ENCODE peak calls at places on chromosomes 4 and X, in nine cellular contexts. J is cardiac fibroblast, E is cardiac muscle cell, M is fibroblast of pulmonary artery, X is left ventricle myocardium inferior, B is prostate gland, A is IMR-90, D is heart right ventricle, V is lower leg skin. I is an unnamed sample.

GRCh38 chr4:5798447-5798846 is 87.4 kb downstream of the EVC start:
- DNase-seq in J (peak), A (no peak), V (no peak), E (peak), B (no peak), D (peak), X (peak), M (no peak), I (no peak)

GRCh38 chr4:89197920-89198319 is 86.6 kb downstream of the TIGD2 start:
- DNase-seq in J (no peak), B (no peak), V (no peak), E (no peak), X (no peak), M (no peak), A (no peak), D (no peak), I (no peak)

GRCh38 chr4:89134775-89135319 is 23.5 kb downstream of the TIGD2 start:
- DNase-seq in A (peak), V (no peak), B (no peak), D (peak), M (peak), J (peak), E (peak), X (no peak), I (peak)

GRCh38 chr4:138639018-138639876 is 376.3 kb upstream of the NOCT start:
- DNase-seq in J (peak), X (no peak), D (no peak), V (no peak), A (peak), E (peak), M (peak), B (no peak), I (no peak)

GRCh38 chr4:78569291-78569821 is 17.8 kb downstream of the ANXA3 start:
- DNase-seq in D (no peak), X (no peak), A (peak), J (peak), V (no peak), B (no peak), E (peak), M (peak), I (peak)

GRCh38 chrX:36445576-36445975 is 526.0 kb downstream of the CFAP47 start:
- DNase-seq in V (no peak), X (no peak), M (no peak), D (no peak), B (no peak), A (no peak), J (no peak), E (no peak), I (no peak)

GRCh38 chr4:4502694-4503311 is 39.0 kb downstream of the STX18 start:
- DNase-seq in B (no peak), V (no peak), E (peak), X (no peak), M (peak), J (peak), A (peak), D (no peak), I (peak)

GRCh38 chr4:184096561-184097239 is 121.0 kb downstream of the ENPP6 start:
- DNase-seq in J (no peak), A (peak), B (no peak), D (no peak), M (no peak), V (no peak), X (no peak), E (peak), I (peak)

GRCh38 chr4:96009720-96010119 is 169.8 kb downstream of the PDHA2 start:
- DNase-seq in X (no peak), D (no peak), J (peak), M (peak), E (peak), B (no peak), V (no peak), A (no peak), I (peak)

GRCh38 chr4:114271031-114271430 is 291.6 kb upstream of the ARSJ start:
- DNase-seq in X (no peak), E (no peak), B (no peak), M (no peak), V (no peak), A (no peak), D (no peak), J (no peak), I (no peak)
- H3K4me3 ChIP-seq in X (no peak), E (no peak), B (no peak), M (no peak), V (no peak), A (no peak), D (no peak), J (no peak), I (no peak)

GRCh38 chrX:106168107-106168506 is at the start of gene PWWP3B:
- DNase-seq in A (no peak), D (peak), J (peak), X (peak), V (no peak), E (peak), M (peak), B (peak), I (peak)

GRCh38 chrX:106171293-106171692 is 3.2 kb downstream of the PWWP3B start:
- DNase-seq in E (no peak), J (no peak), M (no peak), V (no peak), X (no peak), D (no peak), A (no peak), B (no peak), I (no peak)

GRCh38 chrX:106170318-106170717 is 2.2 kb downstream of the PWWP3B start:
- DNase-seq in X (no peak), E (peak), M (peak), A (no peak), B (no peak), V (no peak), D (no peak), J (peak), I (peak)
- TF ChIP-seq CTCF in X (peak), E (peak), M (peak), A (peak), B (peak), V (no peak), D (peak), J (peak), I (peak)

DNA sequence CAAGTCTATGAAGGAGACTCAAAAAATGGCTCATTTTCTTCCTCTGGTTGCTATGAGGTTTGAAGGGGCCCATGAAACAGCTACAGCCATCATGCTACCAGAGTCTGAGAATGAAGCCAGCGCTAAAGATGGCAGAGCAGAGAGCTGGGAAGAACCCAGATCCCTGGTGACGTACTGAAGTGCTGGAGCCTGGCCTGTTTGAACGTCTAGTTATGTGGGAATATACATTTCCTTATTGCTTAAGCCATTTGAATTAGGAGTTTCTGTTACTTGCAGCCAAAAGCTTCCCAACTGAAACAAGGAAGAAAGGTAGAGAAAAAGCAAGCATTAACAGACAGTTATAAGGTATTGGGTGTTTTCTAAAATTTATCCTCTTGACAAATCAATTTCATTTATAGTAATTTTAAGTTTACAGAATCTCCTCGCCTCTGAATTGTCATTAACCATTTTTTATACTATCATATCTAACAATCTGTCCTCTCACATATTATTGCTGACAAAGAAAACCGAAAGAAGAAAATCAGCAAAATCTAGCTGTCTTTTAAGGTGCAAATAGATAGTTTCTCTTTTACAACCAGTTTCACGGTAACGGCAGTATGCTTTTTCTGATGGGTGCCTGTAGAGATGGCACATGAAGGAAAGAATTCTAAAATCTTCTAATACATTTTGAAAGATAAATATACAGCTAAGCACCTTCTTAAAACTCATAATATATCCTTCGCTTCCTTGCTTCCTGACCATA is 8.9 kb upstream of the COQ2 start:
- DNase-seq in X (no peak), B (no peak), A (no peak), M (no peak), D (no peak), V (no peak), J (no peak), E (no peak), I (no peak)
- H3K4me3 ChIP-seq in X (no peak), B (no peak), A (no peak), M (no peak), D (no peak), V (no peak), J (no peak), E (no peak), I (no peak)

DNA sequence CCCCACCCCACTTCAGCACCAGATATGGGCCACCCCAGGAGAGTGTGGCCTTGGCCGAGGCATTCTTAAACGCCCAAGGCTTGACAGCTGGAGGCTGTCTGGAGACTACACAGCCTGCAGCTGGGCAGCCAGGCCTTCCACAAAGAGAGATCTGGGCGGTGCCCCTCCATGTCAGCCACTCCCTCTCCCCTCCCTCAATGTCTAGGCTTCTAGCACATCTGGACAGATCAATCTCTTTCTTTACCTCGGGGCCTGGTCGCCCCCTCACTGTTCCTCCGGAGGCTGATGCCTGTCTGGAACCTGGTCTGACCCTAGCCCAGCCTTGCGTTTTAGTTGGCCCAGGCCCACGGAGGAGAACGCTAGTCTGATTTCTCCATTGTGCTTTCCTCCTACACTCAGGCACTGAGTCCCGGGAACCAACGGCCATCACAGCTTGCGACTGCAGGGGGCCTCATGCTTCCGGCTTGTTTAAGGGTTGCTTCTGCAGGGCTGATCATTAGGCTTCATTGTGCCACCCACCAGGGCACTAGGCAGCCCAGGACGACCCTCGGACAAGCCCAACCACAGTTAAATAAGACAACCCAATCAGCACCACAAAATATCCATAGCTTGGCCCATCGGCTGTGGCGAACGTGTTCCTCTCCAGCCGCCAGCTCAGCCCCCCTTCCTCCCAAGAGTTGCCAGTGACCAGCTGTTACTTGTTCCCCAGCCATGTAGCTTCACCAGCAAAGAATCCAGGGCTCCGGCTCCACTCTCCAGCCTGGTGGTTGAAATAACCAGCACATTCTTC is 200.6 kb downstream of the BCOR start:
- DNase-seq in J (peak), B (peak), V (no peak), M (peak), D (peak), A (peak), X (peak), E (peak), I (peak)
- TF ChIP-seq CTCF in J (no peak), B (no peak), V (no peak), M (no peak), D (peak), A (peak), X (peak), E (peak), I (no peak)

DNA sequence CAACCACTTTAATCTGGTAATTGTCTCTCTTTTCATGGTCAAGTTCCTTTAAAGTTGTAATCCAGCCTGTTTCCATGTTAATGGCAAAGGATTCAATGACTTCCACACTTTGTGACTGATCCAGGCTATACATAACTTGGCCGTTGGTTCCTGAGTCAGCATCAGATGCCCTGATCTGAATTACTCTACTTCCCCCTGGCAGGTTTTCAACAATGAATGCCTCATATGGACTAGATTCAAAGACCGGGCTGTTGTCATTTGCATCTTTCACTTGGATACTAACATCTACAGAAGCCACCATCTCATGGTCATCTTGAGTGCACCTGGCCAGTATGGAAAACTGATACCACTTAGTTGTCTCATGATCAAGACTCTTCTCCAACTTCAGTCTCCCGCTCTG is 62.6 kb upstream of the MTNR1A start:
- DNase-seq in B (no peak), X (no peak), J (peak), D (no peak), M (no peak), E (no peak), V (no peak), A (peak), I (no peak)
- H3K4me3 ChIP-seq in B (no peak), X (no peak), J (no peak), D (no peak), M (no peak), E (no peak), V (no peak), A (no peak), I (no peak)

DNA sequence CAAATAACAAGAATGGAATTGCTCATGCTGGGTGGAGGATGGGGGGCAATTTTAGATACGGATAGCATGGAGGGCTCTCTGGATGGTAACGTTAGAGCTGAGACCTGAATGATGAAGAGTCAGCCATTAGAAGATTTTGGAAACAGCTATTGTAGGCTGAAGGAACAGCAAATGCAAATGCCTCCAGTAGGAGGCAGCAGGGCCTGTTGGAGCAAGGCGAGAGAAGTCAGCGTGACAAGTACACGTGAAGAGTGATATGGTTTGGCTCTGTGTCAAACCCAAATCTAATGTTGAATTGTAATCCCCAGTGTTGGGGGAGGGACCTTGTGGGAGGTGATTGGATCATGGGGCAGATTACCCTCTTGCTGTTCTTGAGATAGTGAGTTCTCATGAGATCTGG is 59.3 kb upstream of the SOD3 start:
- DNase-seq in B (no peak), A (peak), X (no peak), J (peak), V (no peak), M (peak), E (peak), D (no peak), I (peak)
- TF ChIP-seq CTCF in B (no peak), A (peak), X (peak), J (peak), V (no peak), M (peak), E (peak), D (peak), I (peak)

DNA sequence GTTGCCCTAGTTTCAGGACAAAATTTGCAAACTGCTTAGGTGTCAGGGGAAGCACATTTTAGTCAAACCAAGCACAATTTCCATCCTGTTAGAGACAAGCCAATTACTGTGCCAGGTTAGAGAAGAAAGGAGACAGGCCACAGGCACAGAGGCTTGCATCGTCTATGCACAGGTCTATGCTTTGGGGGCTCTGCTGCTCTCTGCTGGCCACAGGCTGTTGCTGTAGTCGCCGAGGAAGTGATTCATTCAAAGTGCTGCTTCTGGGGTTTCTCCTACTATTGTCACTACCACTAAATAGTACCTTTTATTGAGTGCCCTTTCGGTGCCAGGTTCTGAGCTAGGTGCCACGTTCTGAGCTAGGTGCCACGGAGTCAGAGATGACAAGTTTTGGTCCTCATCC is 45.5 kb downstream of the VGLL1 start:
- DNase-seq in A (peak), J (peak), X (peak), M (peak), D (peak), V (peak), E (peak), B (peak), I (peak)
- H3K4me3 ChIP-seq in A (no peak), J (no peak), X (no peak), M (no peak), D (no peak), V (no peak), E (no peak), B (no peak), I (no peak)

GRCh38 chr4:156594619-156595018 is 377.0 kb downstream of the PDGFC start:
- DNase-seq in E (peak), V (peak), X (peak), J (peak), A (no peak), B (peak), D (peak), M (no peak), I (no peak)

GRCh38 chr4:156596026-156596425 is 375.6 kb downstream of the PDGFC start:
- DNase-seq in M (peak), E (peak), D (no peak), A (peak), X (no peak), B (no peak), J (peak), V (no peak), I (peak)

GRCh38 chr4:156595041-156595440 is 376.6 kb downstream of the PDGFC start:
- DNase-seq in J (peak), D (no peak), X (no peak), A (peak), V (no peak), M (no peak), B (no peak), E (no peak), I (no peak)

GRCh38 chr4:156591679-156592078 is 379.9 kb downstream of the PDGFC start:
- DNase-seq in B (no peak), V (no peak), J (no peak), D (no peak), X (no peak), M (no peak), A (no peak), E (no peak), I (no peak)

DNA sequence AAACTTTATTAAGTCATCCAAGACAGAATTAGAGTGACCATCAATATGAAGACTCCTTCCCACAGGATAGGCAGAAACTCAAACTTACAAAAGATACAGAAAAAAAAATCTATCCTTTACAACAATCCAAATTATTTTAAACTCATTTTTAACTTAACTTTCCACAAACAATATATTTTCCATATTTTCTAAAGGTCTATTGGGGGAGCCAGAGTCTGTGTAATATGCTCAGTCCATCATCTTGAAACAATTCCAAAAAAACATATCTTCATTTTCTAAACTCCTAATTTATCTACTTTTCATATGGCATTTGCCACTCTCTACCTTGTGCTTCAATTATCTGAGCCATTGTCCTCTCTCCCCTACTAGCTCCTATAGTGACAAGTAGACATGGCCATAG is 378.1 kb downstream of the PDGFC start:
- DNase-seq in D (no peak), B (no peak), J (peak), V (no peak), E (no peak), X (no peak), A (peak), M (no peak), I (peak)
- TF ChIP-seq CTCF in D (peak), B (no peak), J (no peak), V (no peak), E (no peak), X (no peak), A (peak), M (peak), I (no peak)

GRCh38 chr4:166432125-166432524 is 559.1 kb downstream of the TLL1 start:
- DNase-seq in X (no peak), J (no peak), A (no peak), D (no peak), V (no peak), B (no peak), E (no peak), M (no peak), I (no peak)

GRCh38 chr4:166432842-166433241 is 559.8 kb downstream of the TLL1 start:
- DNase-seq in X (no peak), D (no peak), V (no peak), A (no peak), E (no peak), J (peak), M (no peak), B (no peak), I (no peak)

DNA sequence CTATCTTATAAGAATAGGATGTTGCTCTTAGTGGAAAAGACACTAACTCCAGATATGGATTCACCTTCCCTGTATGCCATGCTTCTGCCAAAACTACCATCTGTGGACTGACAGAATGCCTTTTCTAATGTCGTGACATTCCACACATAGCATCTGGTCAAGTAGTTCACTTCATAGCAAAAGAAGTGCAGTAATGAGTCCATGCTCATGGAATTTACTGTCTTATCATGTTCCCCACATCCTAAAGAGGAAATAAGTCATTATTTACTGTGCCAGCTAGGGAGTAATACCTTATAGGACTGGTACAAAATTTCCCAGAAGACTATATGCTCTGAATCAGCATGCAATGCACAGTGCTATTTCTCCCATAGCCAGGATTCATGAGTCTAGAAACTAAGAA is 562.4 kb downstream of the TLL1 start:
- DNase-seq in E (peak), D (no peak), B (no peak), M (peak), A (peak), J (peak), X (no peak), V (no peak), I (peak)
- H3K4me3 ChIP-seq in E (no peak), D (no peak), B (no peak), M (no peak), A (no peak), J (no peak), X (no peak), V (no peak), I (no peak)

GRCh38 chr4:174255790-174256189 is 27.7 kb downstream of the FBXO8 start:
- DNase-seq in E (peak), B (no peak), M (peak), D (no peak), J (peak), A (peak), X (no peak), V (no peak), I (peak)
- TF ChIP-seq CTCF in E (no peak), B (no peak), M (no peak), D (no peak), J (no peak), A (no peak), X (no peak), V (no peak), I (no peak)